ENCODE peak calls at places on chromosomes 1 and 21, in four cellular contexts. U is RWPE2, B is iris pigment epithelial cell, L is nephron progenitor cell. Y is an unnamed sample.

GRCh38 chr1:240415532-240415931 is 196.4 kb downstream of the GREM2 start:
- DNase-seq in U (no peak), B (peak), L (no peak), Y (no peak)

GRCh38 chr1:39683591-39684312 is 7.5 kb downstream of the HPCAL4 start:
- DNase-seq in U (no peak), B (no peak), L (peak), Y (no peak)

GRCh38 chr1:87956072-87956471 is 627.4 kb downstream of the LMO4 start:
- DNase-seq in U (peak), B (peak), L (no peak), Y (no peak)

GRCh38 chr1:208907785-208908184 is 663.6 kb upstream of the PLXNA2 start:
- DNase-seq in U (no peak), B (no peak), L (no peak), Y (no peak)

GRCh38 chr1:103074224-103074623 is 34.1 kb downstream of the COL11A1 start:
- DNase-seq in U (no peak), B (no peak), L (no peak), Y (no peak)

GRCh38 chr1:32321712-32322291 is 14.2 kb downstream of the MARCKSL1 start:
- DNase-seq in U (no peak), B (no peak), L (no peak), Y (no peak)

GRCh38 chr21:30233636-30234035 is 17.7 kb upstream of the CLDN8 start:
- DNase-seq in U (no peak), B (no peak), L (no peak), Y (no peak)

GRCh38 chr1:20484526-20485462 is 1.2 kb downstream of the CAMK2N1 start:
- DNase-seq in U (no peak), B (peak), L (peak), Y (no peak)

GRCh38 chr1:39882152-39882551 is 1.2 kb downstream of the TRIT1 start:
- DNase-seq in U (no peak), B (no peak), L (no peak), Y (no peak)

GRCh38 chr1:232273071-232273470 is 356.9 kb downstream of the SIPA1L2 start:
- DNase-seq in U (no peak), B (peak), L (no peak), Y (no peak)

GRCh38 chr1:57857809-57858208 is 433.9 kb upstream of the DAB1 start:
- DNase-seq in U (no peak), B (peak), L (no peak), Y (no peak)

GRCh38 chr1:47875831-47876586 is 121.2 kb downstream of the TRABD2B start:
- DNase-seq in U (no peak), B (peak), L (peak), Y (no peak)

GRCh38 chr1:178969226-178969987 is 56.3 kb upstream of the FAM20B start:
- DNase-seq in U (no peak), B (no peak), L (no peak), Y (no peak)

Y was measured in germinal center.